ENCODE peak calls at places on chromosome 12, in four cellular contexts. X, D, I and Y are unnamed samples.

GRCh38 chr12:27031531-27031930 is 9.2 kb downstream of the MED21 start:
- DNase-seq in X (no peak), D (no peak), I (no peak), Y (peak; percentile 61)

GRCh38 chr12:84793558-84794367 is 118.8 kb downstream of the SLC6A15 start:
- DNase-seq in X (no peak), D (no peak), I (peak; percentile 31), Y (peak; percentile 57)

GRCh38 chr12:31234955-31235867 is 90.7 kb downstream of the SINHCAF start:
- DNase-seq in X (no peak), D (no peak), I (peak; percentile 97), Y (peak; percentile 51)

GRCh38 chr12:113086249-113087164 is 30.0 kb downstream of the DTX1 start:
- DNase-seq in X (no peak), D (no peak), I (peak; percentile 70), Y (peak; percentile 7)

GRCh38 chr12:24479131-24479530 is 469.8 kb downstream of the BCAT1 start:
- DNase-seq in X (no peak), D (no peak), I (no peak), Y (peak; percentile 86)

GRCh38 chr12:27542628-27543027 is 18.6 kb downstream of the PPFIBP1 start:
- DNase-seq in X (peak; percentile 92), D (peak; percentile 87), I (no peak), Y (peak; percentile 99)

GRCh38 chr12:56629459-56630179 is 507 bp downstream of the BAZ2A start:
- DNase-seq in X (no peak), D (no peak), I (peak; percentile 59), Y (peak; percentile 27)

GRCh38 chr12:53327435-53328042 is 6.1 kb upstream of the AAAS start:
- DNase-seq in X (no peak), D (no peak), I (peak; percentile 49), Y (no peak)

GRCh38 chr12:3214508-3215365 is 137.6 kb downstream of the TSPAN9 start:
- DNase-seq in X (no peak), D (no peak), I (no peak), Y (no peak)

GRCh38 chr12:69447892-69448291 is 22.3 kb upstream of the FRS2 start:
- DNase-seq in X (no peak), D (no peak), I (no peak), Y (no peak)

GRCh38 chr12:6612247-6612646 is 5.1 kb upstream of the CHD4 start:
- DNase-seq in X (no peak), D (no peak), I (peak; percentile 59), Y (no peak)

GRCh38 chr12:12835378-12836145 is 22.4 kb downstream of the DDX47 start:
- DNase-seq in X (no peak), D (no peak), I (peak; percentile 26), Y (peak; percentile 80)

GRCh38 chr12:46369474-46370379 is 2.8 kb downstream of the SLC38A2 start:
- DNase-seq in X (no peak), D (no peak), I (peak; percentile 42), Y (no peak)